ENCODE peak calls at places on chromosome 3, in ten cellular contexts. One of them, this sample, is unnamed.

GRCh38 chr3:100869787-100870186 is 123.4 kb downstream of the ABI3BP start:
- DNase-seq in H1: no peak
- DNase-seq in spleen: no peak
- DNase-seq in HCT116: no peak
- DNase-seq in stomach: no peak
- DNase-seq in endothelial cell of umbilical vein: peak; percentile 87
- DNase-seq in esophagus muscularis mucosa: no peak
- DNase-seq in transverse colon: no peak
- DNase-seq in breast epithelium: no peak
- DNase-seq in sigmoid colon: no peak
- DNase-seq in this sample: no peak

GRCh38 chr3:159174715-159175390 is 373.0 kb downstream of the MFSD1 start:
- DNase-seq in H1: no peak
- DNase-seq in esophagus muscularis mucosa: no peak
- DNase-seq in transverse colon: no peak
- DNase-seq in stomach: no peak
- DNase-seq in sigmoid colon: no peak
- DNase-seq in HCT116: no peak
- DNase-seq in breast epithelium: no peak
- DNase-seq in endothelial cell of umbilical vein: no peak
- DNase-seq in spleen: no peak
- DNase-seq in this sample: no peak

GRCh38 chr3:136209921-136210320 is 13.8 kb upstream of the MSL2 start:
- DNase-seq in H1: no peak
- DNase-seq in spleen: no peak
- DNase-seq in stomach: no peak
- DNase-seq in sigmoid colon: no peak
- DNase-seq in HCT116: no peak
- DNase-seq in transverse colon: no peak
- DNase-seq in esophagus muscularis mucosa: no peak
- DNase-seq in breast epithelium: no peak
- DNase-seq in endothelial cell of umbilical vein: no peak
- DNase-seq in this sample: no peak

GRCh38 chr3:59451041-59451763 is 401.4 kb upstream of the CFAP20DC start:
- DNase-seq in sigmoid colon: no peak
- DNase-seq in spleen: no peak
- DNase-seq in HCT116: no peak
- DNase-seq in esophagus muscularis mucosa: no peak
- DNase-seq in transverse colon: peak; percentile 38
- DNase-seq in endothelial cell of umbilical vein: no peak
- DNase-seq in stomach: no peak
- DNase-seq in breast epithelium: no peak
- DNase-seq in H1: no peak
- DNase-seq in this sample: no peak

GRCh38 chr3:138479355-138479964 is 45.0 kb downstream of the ESYT3 start:
- DNase-seq in transverse colon: no peak
- DNase-seq in spleen: no peak
- DNase-seq in H1: no peak
- DNase-seq in endothelial cell of umbilical vein: peak; percentile 55
- DNase-seq in esophagus muscularis mucosa: no peak
- DNase-seq in sigmoid colon: no peak
- DNase-seq in breast epithelium: no peak
- DNase-seq in stomach: no peak
- DNase-seq in HCT116: peak; percentile 35
- DNase-seq in this sample: no peak

GRCh38 chr3:69605849-69606248 is 133.4 kb upstream of the MITF start:
- DNase-seq in sigmoid colon: no peak
- DNase-seq in breast epithelium: no peak
- DNase-seq in HCT116: no peak
- DNase-seq in stomach: no peak
- DNase-seq in transverse colon: no peak
- DNase-seq in endothelial cell of umbilical vein: no peak
- DNase-seq in esophagus muscularis mucosa: no peak
- DNase-seq in spleen: no peak
- DNase-seq in H1: no peak
- DNase-seq in this sample: no peak

GRCh38 chr3:71104090-71104489 is 479.4 kb downstream of the FOXP1 start:
- DNase-seq in endothelial cell of umbilical vein: peak; percentile 59
- DNase-seq in esophagus muscularis mucosa: no peak
- DNase-seq in spleen: no peak
- DNase-seq in HCT116: no peak
- DNase-seq in breast epithelium: no peak
- DNase-seq in H1: no peak
- DNase-seq in transverse colon: no peak
- DNase-seq in stomach: no peak
- DNase-seq in sigmoid colon: no peak
- DNase-seq in this sample: no peak

GRCh38 chr3:116037954-116038911 is 407.1 kb downstream of the LSAMP start:
- DNase-seq in stomach: no peak
- DNase-seq in breast epithelium: no peak
- DNase-seq in HCT116: no peak
- DNase-seq in spleen: no peak
- DNase-seq in transverse colon: no peak
- DNase-seq in H1: no peak
- DNase-seq in esophagus muscularis mucosa: no peak
- DNase-seq in sigmoid colon: no peak
- DNase-seq in endothelial cell of umbilical vein: no peak
- DNase-seq in this sample: no peak

GRCh38 chr3:184952671-184953070 is 140.7 kb downstream of the VPS8 start:
- DNase-seq in sigmoid colon: no peak
- DNase-seq in H1: no peak
- DNase-seq in transverse colon: no peak
- DNase-seq in stomach: no peak
- DNase-seq in HCT116: no peak
- DNase-seq in spleen: no peak
- DNase-seq in breast epithelium: no peak
- DNase-seq in esophagus muscularis mucosa: no peak
- DNase-seq in endothelial cell of umbilical vein: no peak
- DNase-seq in this sample: no peak

DNA sequence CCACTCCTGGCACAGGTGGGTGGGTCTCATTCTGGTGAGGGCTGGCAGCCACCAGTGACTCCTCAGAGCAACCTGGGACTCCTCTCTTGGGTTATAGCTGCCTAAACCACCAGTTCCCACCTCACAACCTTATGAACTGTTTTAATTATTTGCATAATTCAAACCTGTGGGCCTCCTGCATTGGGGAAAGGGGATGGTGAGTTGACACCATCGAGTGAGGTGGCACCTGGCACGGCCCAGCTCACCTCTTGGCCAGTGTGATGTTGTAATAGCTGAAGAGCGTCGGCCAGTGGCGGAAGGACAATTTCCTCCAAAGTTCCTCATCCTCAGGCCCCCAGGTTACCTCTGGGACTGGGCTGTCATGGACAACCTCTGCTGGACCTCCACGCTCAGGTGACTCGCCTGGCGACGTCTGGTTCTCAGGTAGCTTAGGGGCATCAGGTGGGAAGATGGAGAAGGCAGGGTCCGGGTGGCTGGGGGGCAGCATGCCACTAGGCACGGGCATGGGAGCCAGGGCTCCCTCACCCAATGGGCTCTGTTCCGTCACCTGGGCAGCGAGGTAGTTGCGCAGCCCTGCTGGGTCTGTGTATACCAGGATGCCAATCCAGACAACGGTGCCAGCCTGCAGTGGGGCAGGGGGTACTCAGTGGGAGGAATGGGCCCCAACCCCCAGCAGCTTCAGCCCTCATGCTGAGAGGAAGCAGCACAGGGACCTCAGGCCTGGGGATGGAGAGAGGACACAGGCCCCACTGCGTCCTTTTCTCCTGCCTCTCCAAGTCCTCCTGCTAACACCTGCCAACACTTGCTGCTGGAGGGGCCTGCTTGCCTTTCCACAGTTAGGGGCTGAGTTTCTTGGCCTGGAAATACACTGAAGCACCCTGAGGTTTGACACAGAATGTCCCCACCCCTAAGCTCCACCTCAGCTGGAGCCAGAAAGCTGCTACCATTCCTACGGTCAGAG is 38.5 kb downstream of the PTPN23 start:
- DNase-seq in esophagus muscularis mucosa: no peak
- DNase-seq in stomach: no peak
- DNase-seq in H1: no peak
- DNase-seq in endothelial cell of umbilical vein: no peak
- DNase-seq in HCT116: no peak
- DNase-seq in breast epithelium: no peak
- DNase-seq in transverse colon: no peak
- DNase-seq in spleen: peak; percentile 78
- DNase-seq in sigmoid colon: no peak
- DNase-seq in this sample: no peak
- TF ChIP-seq POLR2AphosphoS5 in esophagus muscularis mucosa: no peak
- TF ChIP-seq POLR2AphosphoS5 in stomach: no peak
- TF ChIP-seq POLR2AphosphoS5 in H1: no peak
- TF ChIP-seq POLR2AphosphoS5 in endothelial cell of umbilical vein: no peak
- TF ChIP-seq POLR2AphosphoS5 in HCT116: no peak
- TF ChIP-seq POLR2AphosphoS5 in breast epithelium: no peak
- TF ChIP-seq POLR2AphosphoS5 in transverse colon: no peak
- TF ChIP-seq POLR2AphosphoS5 in spleen: peak; percentile 12
- TF ChIP-seq POLR2AphosphoS5 in sigmoid colon: no peak
- TF ChIP-seq POLR2AphosphoS5 in this sample: no peak

DNA sequence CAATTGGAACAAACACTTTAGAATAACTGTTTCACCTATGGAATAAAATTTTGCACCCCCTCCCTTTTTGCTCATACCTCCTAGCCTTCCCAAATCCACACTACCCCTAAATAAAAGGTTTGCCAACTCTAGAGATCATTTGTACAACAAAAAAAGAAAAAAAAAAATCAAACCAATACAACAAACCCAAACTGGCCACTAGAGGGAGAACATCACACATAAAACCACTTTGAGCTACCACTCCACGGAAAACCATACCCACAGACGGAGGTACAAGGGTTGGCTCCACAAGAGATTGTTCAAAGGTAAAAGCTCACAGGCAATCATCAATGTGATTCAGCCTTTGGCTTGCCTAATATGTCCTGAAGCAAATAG is 47.6 kb downstream of the SETMAR start:
- DNase-seq in breast epithelium: no peak
- DNase-seq in stomach: no peak
- DNase-seq in H1: no peak
- DNase-seq in esophagus muscularis mucosa: no peak
- DNase-seq in transverse colon: peak; percentile 16
- DNase-seq in spleen: no peak
- DNase-seq in HCT116: peak; percentile 37
- DNase-seq in endothelial cell of umbilical vein: no peak
- DNase-seq in sigmoid colon: no peak
- DNase-seq in this sample: no peak
- H3K27ac ChIP-seq in breast epithelium: peak overlapping the region; percentile 69
- H3K27ac ChIP-seq in stomach: peak overlapping the region; percentile 41
- H3K27ac ChIP-seq in H1: no peak overlapping the region
- H3K27ac ChIP-seq in esophagus muscularis mucosa: peak overlapping the region; percentile 40
- H3K27ac ChIP-seq in transverse colon: no peak overlapping the region
- H3K27ac ChIP-seq in spleen: peak overlapping the region; percentile 3
- H3K27ac ChIP-seq in HCT116: no peak overlapping the region
- H3K27ac ChIP-seq in endothelial cell of umbilical vein: peak overlapping the region; percentile 86
- H3K27ac ChIP-seq in sigmoid colon: peak overlapping the region; percentile 65
- H3K27ac ChIP-seq in this sample: peak overlapping the region; percentile 71

GRCh38 chr3:46924921-46925584 is 47.5 kb downstream of the PTH1R start:
- DNase-seq in HCT116: no peak
- DNase-seq in breast epithelium: no peak
- DNase-seq in H1: no peak
- DNase-seq in stomach: no peak
- DNase-seq in esophagus muscularis mucosa: no peak
- DNase-seq in sigmoid colon: peak; percentile 57
- DNase-seq in transverse colon: peak; percentile 7
- DNase-seq in spleen: peak; percentile 69
- DNase-seq in endothelial cell of umbilical vein: no peak
- DNase-seq in this sample: no peak

GRCh38 chr3:46926447-46926846 is 48.9 kb downstream of the PTH1R start:
- DNase-seq in esophagus muscularis mucosa: no peak
- DNase-seq in breast epithelium: no peak
- DNase-seq in H1: no peak
- DNase-seq in spleen: peak; percentile 73
- DNase-seq in stomach: no peak
- DNase-seq in endothelial cell of umbilical vein: no peak
- DNase-seq in transverse colon: no peak
- DNase-seq in HCT116: no peak
- DNase-seq in sigmoid colon: peak; percentile 44
- DNase-seq in this sample: peak; percentile 30

GRCh38 chr3:46926871-46927717 is 49.5 kb downstream of the CCDC12 start:
- DNase-seq in esophagus muscularis mucosa: no peak
- DNase-seq in HCT116: no peak
- DNase-seq in sigmoid colon: peak; percentile 61
- DNase-seq in H1: no peak
- DNase-seq in breast epithelium: no peak
- DNase-seq in transverse colon: peak; percentile 47
- DNase-seq in stomach: peak; percentile 25
- DNase-seq in spleen: peak; percentile 87
- DNase-seq in endothelial cell of umbilical vein: peak; percentile 45
- DNase-seq in this sample: peak; percentile 62

GRCh38 chr3:46925585-46925934 is 48.0 kb downstream of the PTH1R start:
- DNase-seq in stomach: no peak
- DNase-seq in endothelial cell of umbilical vein: no peak
- DNase-seq in HCT116: no peak
- DNase-seq in sigmoid colon: peak; percentile 54
- DNase-seq in spleen: peak; percentile 68
- DNase-seq in breast epithelium: no peak
- DNase-seq in esophagus muscularis mucosa: no peak
- DNase-seq in transverse colon: peak; percentile 6
- DNase-seq in H1: no peak
- DNase-seq in this sample: no peak

DNA sequence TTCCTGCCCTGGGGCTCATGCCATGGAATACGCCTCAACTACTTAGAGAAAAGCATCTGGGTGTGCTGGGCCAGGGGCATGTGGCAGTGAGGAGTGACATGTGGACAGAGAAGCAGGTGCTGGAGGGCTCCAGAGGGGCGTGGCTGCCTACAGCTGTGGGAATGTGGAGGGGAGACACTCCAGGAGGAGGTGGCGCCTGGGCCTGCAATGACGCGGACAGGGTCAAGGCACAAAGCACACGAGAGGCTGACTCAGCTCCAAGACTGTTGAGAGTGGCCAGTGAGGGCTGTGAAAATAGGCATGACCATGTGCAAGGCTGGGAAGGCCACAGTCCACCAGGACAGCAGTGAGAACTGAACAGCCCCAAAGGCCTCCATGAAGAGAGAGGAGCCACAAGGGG is 48.5 kb downstream of the PTH1R start:
- DNase-seq in esophagus muscularis mucosa: no peak
- DNase-seq in endothelial cell of umbilical vein: peak; percentile 52
- DNase-seq in spleen: peak; percentile 78
- DNase-seq in breast epithelium: no peak
- DNase-seq in sigmoid colon: peak; percentile 61
- DNase-seq in stomach: no peak
- DNase-seq in H1: no peak
- DNase-seq in HCT116: no peak
- DNase-seq in transverse colon: peak; percentile 9
- DNase-seq in this sample: no peak
- TF ChIP-seq POLR2A in esophagus muscularis mucosa: no peak
- TF ChIP-seq POLR2A in endothelial cell of umbilical vein: no peak
- TF ChIP-seq POLR2A in spleen: no peak
- TF ChIP-seq POLR2A in breast epithelium: no peak
- TF ChIP-seq POLR2A in sigmoid colon: no peak
- TF ChIP-seq POLR2A in stomach: no peak
- TF ChIP-seq POLR2A in H1: no peak
- TF ChIP-seq POLR2A in HCT116: no peak
- TF ChIP-seq POLR2A in transverse colon: no peak
- TF ChIP-seq POLR2A in this sample: no peak

GRCh38 chr3:43709022-43709421 is 18.3 kb downstream of the ABHD5 start:
- DNase-seq in HCT116: no peak
- DNase-seq in stomach: no peak
- DNase-seq in breast epithelium: no peak
- DNase-seq in sigmoid colon: no peak
- DNase-seq in H1: no peak
- DNase-seq in endothelial cell of umbilical vein: no peak
- DNase-seq in transverse colon: no peak
- DNase-seq in spleen: no peak
- DNase-seq in esophagus muscularis mucosa: no peak
- DNase-seq in this sample: no peak
- TF ChIP-seq POLR2AphosphoS5 in HCT116: no peak
- TF ChIP-seq POLR2AphosphoS5 in stomach: peak; percentile 85
- TF ChIP-seq POLR2AphosphoS5 in breast epithelium: peak; percentile 60
- TF ChIP-seq POLR2AphosphoS5 in sigmoid colon: peak; percentile 68
- TF ChIP-seq POLR2AphosphoS5 in H1: no peak
- TF ChIP-seq POLR2AphosphoS5 in endothelial cell of umbilical vein: no peak
- TF ChIP-seq POLR2AphosphoS5 in transverse colon: no peak
- TF ChIP-seq POLR2AphosphoS5 in spleen: no peak
- TF ChIP-seq POLR2AphosphoS5 in esophagus muscularis mucosa: peak; percentile 83
- TF ChIP-seq POLR2AphosphoS5 in this sample: peak; percentile 88